ENCODE peak calls at places on chromosomes 16 and 17, in four cellular contexts. E, R, C and U are unnamed samples. For H3K79me2 and H4K20me1, the result is how much of the 10 kb centered on the place peaks cover.

GRCh38 chr17:41738801-41739112 is 4.3 kb upstream of the HAP1 start:
- DNase-seq in E (no peak), R (no peak), C (no peak), U (no peak)

GRCh38 chr16:11595908-11596504 is 9.3 kb upstream of the LITAF start:
- DNase-seq in E (no peak), R (no peak), C (no peak), U (no peak)

GRCh38 chr17:2723997-2724782 is 12.6 kb upstream of the CLUH start:
- DNase-seq in E (no peak), R (peak), C (no peak), U (no peak)

GRCh38 chr16:62036101-62036806 is at the start of gene CDH8:
- DNase-seq in E (no peak), R (no peak), C (no peak), U (no peak)

GRCh38 chr16:15639061-15639568 is 3.8 kb downstream of the MARF1 start:
- DNase-seq in E (no peak), R (no peak), C (peak), U (peak)

GRCh38 chr17:42387663-42388380 is 420 bp downstream of the STAT3 start:
- DNase-seq in E (peak), R (peak), C (peak), U (peak)

GRCh38 chr17:42403150-42403549 is 14.9 kb upstream of the STAT3 start:
- DNase-seq in E (no peak), R (no peak), C (peak), U (peak)

GRCh38 chr16:74449470-74449869 is 28.2 kb upstream of the CLEC18B start:
- DNase-seq in E (no peak), R (peak), C (no peak), U (no peak)

GRCh38 chr16:57304169-57305061 is 19.9 kb upstream of the PLLP start:
- DNase-seq in E (no peak), R (peak), C (no peak), U (no peak)

GRCh38 chr17:8707591-8708453 is 36.8 kb downstream of the CCDC42 start:
- DNase-seq in E (no peak), R (peak), C (no peak), U (no peak)

GRCh38 chr16:11297492-11298142 is 16.5 kb upstream of the PRM1 start:
- DNase-seq in E (peak), R (peak), C (peak), U (peak)

GRCh38 chr16:17205279-17206139 is 265.3 kb downstream of the XYLT1 start:
- DNase-seq in E (no peak), R (peak), C (no peak), U (no peak)

GRCh38 chr17:48545022-48545376 is at the start of gene HOXB2:
- DNase-seq in E (no peak), R (peak), C (no peak), U (no peak)

GRCh38 chr17:52789829-52790228 is 631.3 kb upstream of the CA10 start:
- DNase-seq in E (no peak), R (no peak), C (no peak), U (no peak)

GRCh38 chr17:63035271-63035670 is 69.2 kb downstream of the TANC2 start:
- DNase-seq in E (no peak), R (peak), C (no peak), U (no peak)

GRCh38 chr17:5234645-5235576 is at the start of gene SCIMP:
- DNase-seq in E (no peak), R (no peak), C (peak), U (peak)

GRCh38 chr16:87459833-87460232 is 33.0 kb downstream of the ZCCHC14 start:
- DNase-seq in E (no peak), R (no peak), C (no peak), U (no peak)

GRCh38 chr17:82493517-82493840 is 26.1 kb upstream of the FOXK2 start:
- DNase-seq in E (no peak), R (peak), C (no peak), U (no peak)

GRCh38 chr16:66790130-66790733 is 11.2 kb downstream of the TERB1 start:
- DNase-seq in E (no peak), R (no peak), C (no peak), U (no peak)

GRCh38 chr17:29344201-29344856 is 45.8 kb upstream of the TAOK1 start:
- DNase-seq in E (no peak), R (no peak), C (no peak), U (no peak)

GRCh38 chr17:17740627-17741237 is 59.5 kb downstream of the RAI1 start:
- DNase-seq in E (no peak), R (no peak), C (no peak), U (no peak)

GRCh38 chr17:7588553-7589203 is 1.2 kb downstream of the SOX15 start:
- DNase-seq in E (no peak), R (peak), C (no peak), U (no peak)

GRCh38 chr17:44826123-44826790 is 3.8 kb downstream of the GJC1 start:
- DNase-seq in E (no peak), R (peak), C (no peak), U (no peak)

GRCh38 chr16:17305694-17306093 is 165.1 kb downstream of the XYLT1 start:
- DNase-seq in E (no peak), R (no peak), C (no peak), U (no peak)

GRCh38 chr16:81405702-81406113 is 38.9 kb upstream of the CMIP start:
- DNase-seq in E (no peak), R (peak), C (no peak), U (no peak)

GRCh38 chr17:34598161-34598776 is 18.9 kb downstream of the TMEM132E start:
- DNase-seq in E (no peak), R (no peak), C (no peak), U (no peak)

GRCh38 chr17:19248149-19248922 is 11.2 kb downstream of the EPN2 start:
- DNase-seq in E (no peak), R (no peak), C (no peak), U (no peak)

GRCh38 chr17:19248923-19249574 is 11.9 kb downstream of the EPN2 start:
- DNase-seq in E (no peak), R (peak), C (no peak), U (no peak)

GRCh38 chr17:19250421-19251141 is 13.4 kb downstream of the EPN2 start:
- DNase-seq in E (no peak), R (peak), C (no peak), U (no peak)

GRCh38 chr17:19247423-19247822 is 10.3 kb downstream of the EPN2 start:
- DNase-seq in E (no peak), R (no peak), C (no peak), U (no peak)

DNA sequence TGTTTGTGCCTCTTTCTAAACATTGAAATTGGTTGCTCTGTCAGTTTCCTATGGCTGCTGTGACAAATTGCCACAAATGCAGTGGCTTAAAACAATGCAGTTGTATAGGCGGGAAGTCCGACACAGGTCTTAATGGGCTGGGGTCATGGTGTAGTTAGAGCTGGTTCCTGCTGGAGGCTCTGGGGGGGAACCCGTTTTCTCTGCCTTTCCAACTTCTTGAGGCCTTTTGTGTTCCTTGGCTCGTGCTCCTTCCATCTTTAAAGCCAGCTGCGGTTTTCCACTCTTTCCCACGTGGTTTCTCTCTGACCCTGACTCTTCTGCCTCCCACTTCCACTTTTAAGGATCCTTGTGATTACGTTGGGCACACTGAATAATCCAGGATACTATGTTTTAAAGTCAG is 12.5 kb downstream of the EPN2 start:
- DNase-seq in E (no peak), R (peak), C (no peak), U (no peak)
- H3K79me2 ChIP-seq in E (under half), R (half or more), C (under half), U (under half)

DNA sequence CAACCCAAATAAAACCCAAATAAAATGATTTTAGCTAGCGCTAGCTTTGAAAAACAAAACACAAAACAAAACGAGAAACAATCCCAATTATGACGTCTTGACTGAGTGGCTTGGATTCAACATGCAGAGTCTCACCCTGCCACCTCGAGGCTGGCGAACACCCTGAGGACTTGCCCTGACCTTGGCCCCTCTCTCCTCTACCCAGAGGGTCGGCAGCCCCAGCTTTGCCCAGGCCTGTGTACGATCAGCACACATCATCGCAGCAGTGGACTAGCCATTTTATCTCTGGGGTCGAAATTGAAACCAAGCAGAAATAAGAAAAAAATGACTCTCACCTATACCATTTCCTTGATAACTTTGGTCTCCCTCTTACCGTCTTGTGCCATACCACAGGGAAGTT is 4.9 kb downstream of the JMJD6 start:
- DNase-seq in E (no peak), R (no peak), C (no peak), U (no peak)
- H4K20me1 ChIP-seq in E (under half), R (under half), C (under half), U (under half)

DNA sequence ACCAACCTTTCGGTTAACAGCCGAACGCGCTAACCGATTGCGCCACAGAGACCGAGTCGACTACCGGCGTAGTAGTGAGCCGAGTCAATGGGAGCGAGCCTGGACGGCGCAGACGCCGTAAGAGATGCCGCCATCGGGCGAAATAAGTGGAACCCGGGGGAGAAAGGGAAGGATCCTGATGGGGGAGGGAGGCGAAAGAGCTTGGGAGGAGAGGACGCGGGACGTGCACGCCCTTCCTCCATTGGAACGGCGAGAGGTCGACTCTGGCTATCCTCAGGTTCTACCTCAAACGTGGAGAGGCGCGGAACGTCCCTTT is 780 bp upstream of the PSMB3 start:
- DNase-seq in E (peak), R (peak), C (peak), U (peak)
- H3K79me2 ChIP-seq in E (under half), R (half or more), C (under half), U (under half)

GRCh38 chr17:19265755-19266154 is 28.6 kb downstream of the EPN2 start:
- DNase-seq in E (no peak), R (no peak), C (no peak), U (no peak)
- H4K20me1 ChIP-seq in E (under half), R (under half), C (half or more), U (under half)

GRCh38 chr17:77471984-77472836 is 331.4 kb downstream of the SEC14L1 start:
- DNase-seq in E (peak), R (peak), C (peak), U (peak)

GRCh38 chr17:77473615-77474226 is 333.0 kb downstream of the SEC14L1 start:
- DNase-seq in E (peak), R (peak), C (no peak), U (no peak)

GRCh38 chr17:77474292-77474988 is 333.7 kb downstream of the SEC14L1 start:
- DNase-seq in E (peak), R (peak), C (no peak), U (no peak)

GRCh38 chr17:77470800-77471733 is 330.3 kb downstream of the SEC14L1 start:
- DNase-seq in E (peak), R (peak), C (peak), U (no peak)

GRCh38 chr17:77472837-77473214 is 332.1 kb downstream of the SEC14L1 start:
- DNase-seq in E (peak), R (no peak), C (no peak), U (no peak)
- H3K79me2 ChIP-seq in E (half or more), R (half or more), C (half or more), U (half or more)

DNA sequence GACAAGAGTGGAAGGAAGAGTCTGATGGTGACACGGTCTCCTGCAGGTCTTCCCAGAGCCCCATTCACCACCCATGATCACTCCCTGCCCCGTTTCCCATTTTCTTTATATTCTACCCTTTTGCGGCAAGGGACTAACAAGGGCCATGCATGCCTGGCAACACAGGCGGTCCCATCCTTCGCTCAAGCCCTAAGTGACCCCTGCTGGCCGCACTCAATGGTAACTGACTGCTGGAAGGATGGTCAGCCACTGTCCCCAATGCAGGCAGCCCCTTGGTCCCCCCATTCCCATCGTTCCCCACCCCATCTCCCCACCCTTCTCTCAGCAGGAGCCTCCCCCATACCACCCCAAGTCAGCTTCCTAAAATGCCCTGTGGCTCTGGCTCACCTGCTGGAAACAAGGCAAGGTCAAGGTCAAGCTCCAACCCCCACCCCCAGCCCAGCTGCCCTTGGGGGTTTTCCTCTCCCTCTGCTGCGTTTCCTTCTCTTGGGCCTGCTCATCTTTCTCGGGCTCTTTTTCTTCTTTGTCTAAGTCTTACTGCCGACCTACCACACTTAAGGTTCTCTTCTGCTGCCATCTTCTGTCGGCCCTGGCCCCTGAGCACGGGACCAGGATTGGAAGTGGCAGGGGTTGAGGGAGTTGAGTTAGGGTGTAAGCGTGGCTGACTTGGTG is 116.0 kb downstream of the RPTOR start:
- DNase-seq in E (no peak), R (no peak), C (no peak), U (no peak)
- H4K20me1 ChIP-seq in E (under half), R (under half), C (under half), U (under half)

DNA sequence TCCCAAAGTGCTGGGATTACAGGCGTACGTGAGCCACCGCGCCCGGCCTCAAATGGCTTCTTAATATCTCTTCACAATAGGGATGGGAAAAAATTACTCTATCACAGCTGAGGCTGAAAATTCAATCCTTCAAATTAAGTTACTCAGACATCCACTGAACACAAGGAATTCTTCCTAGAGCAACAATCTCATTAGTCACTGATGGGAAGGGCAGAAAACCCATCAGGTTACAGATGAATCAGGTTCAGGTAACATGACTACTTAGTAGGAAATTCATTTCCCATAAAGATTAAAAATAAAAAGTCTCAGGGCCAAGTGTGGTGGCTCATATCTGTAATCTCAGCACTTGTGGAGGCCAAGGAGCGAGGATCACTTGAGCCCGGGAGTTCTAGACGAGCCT is 42.5 kb upstream of the ABR start:
- DNase-seq in E (no peak), R (no peak), C (no peak), U (no peak)
- H3K79me2 ChIP-seq in E (under half), R (under half), C (half or more), U (half or more)